ENCODE peak calls at places on chromosome 1, in five cellular contexts. H, C, G, D and U are unnamed samples.

GRCh38 chr1:23609971-23610370 is 50.7 kb upstream of the ID3 start:
- DNase-seq in H (no peak), D (no peak), G (no peak), C (no peak), U (no peak)

GRCh38 chr1:203906932-203907331 is 45.5 kb downstream of the SNRPE start:
- DNase-seq in H (peak), D (peak), G (no peak), C (no peak), U (no peak)

GRCh38 chr1:154154534-154155181 is at the start of gene NUP210L:
- DNase-seq in H (no peak), C (peak), D (peak), G (peak), U (no peak)

GRCh38 chr1:226813671-226814591 is 56.5 kb upstream of the PSEN2 start:
- DNase-seq in H (no peak), C (no peak), G (no peak), D (no peak), U (no peak)

GRCh38 chr1:86504895-86505625 is 36.3 kb downstream of the CLCA1 start:
- DNase-seq in C (no peak), H (peak), D (peak), G (peak), U (no peak)

GRCh38 chr1:219120625-219121544 is 52.8 kb upstream of the LYPLAL1 start:
- DNase-seq in G (no peak), C (no peak), H (no peak), D (peak), U (no peak)

GRCh38 chr1:82874041-82874440 is 1073.3 kb downstream of the ADGRL2 start:
- DNase-seq in G (no peak), D (no peak), H (no peak), C (no peak), U (no peak)

GRCh38 chr1:52127181-52128175 is 14.4 kb upstream of the ZFYVE9 start:
- DNase-seq in H (peak), G (peak), C (no peak), D (peak), U (peak)

GRCh38 chr1:162987866-162988265 is 81.3 kb upstream of the RGS4 start:
- DNase-seq in D (peak), G (no peak), C (no peak), H (no peak), U (no peak)

GRCh38 chr1:165631403-165632151 is 543 bp downstream of the MGST3 start:
- DNase-seq in D (peak), G (peak), H (peak), C (peak), U (peak)

GRCh38 chr1:118159578-118159977 is 25.4 kb downstream of the SPAG17 start:
- DNase-seq in G (no peak), D (no peak), H (no peak), C (no peak), U (no peak)

GRCh38 chr1:36858981-36859380 is 175.3 kb downstream of the GRIK3 start:
- DNase-seq in H (no peak), C (no peak), G (no peak), D (no peak), U (no peak)

GRCh38 chr1:55203064-55203463 is 12.1 kb downstream of the USP24 start:
- DNase-seq in H (no peak), D (no peak), G (no peak), C (no peak), U (no peak)

GRCh38 chr1:203265541-203265940 is 36.1 kb upstream of the CHIT1 start:
- DNase-seq in C (no peak), H (no peak), D (no peak), G (no peak), U (no peak)

GRCh38 chr1:97145321-97145956 is 423.9 kb downstream of the PTBP2 start:
- DNase-seq in D (peak), C (no peak), H (no peak), G (no peak), U (no peak)

GRCh38 chr1:3905953-3906671 is 6.0 kb upstream of the C1orf174 start:
- DNase-seq in H (no peak), D (no peak), C (no peak), G (no peak), U (no peak)

GRCh38 chr1:90936061-90936460 is 85.8 kb downstream of the ZNF644 start:
- DNase-seq in C (no peak), D (peak), G (no peak), H (no peak), U (no peak)

GRCh38 chr1:200971955-200972711 is 51.4 kb downstream of the KIF21B start:
- DNase-seq in G (peak), C (no peak), D (peak), H (peak), U (peak)

DNA sequence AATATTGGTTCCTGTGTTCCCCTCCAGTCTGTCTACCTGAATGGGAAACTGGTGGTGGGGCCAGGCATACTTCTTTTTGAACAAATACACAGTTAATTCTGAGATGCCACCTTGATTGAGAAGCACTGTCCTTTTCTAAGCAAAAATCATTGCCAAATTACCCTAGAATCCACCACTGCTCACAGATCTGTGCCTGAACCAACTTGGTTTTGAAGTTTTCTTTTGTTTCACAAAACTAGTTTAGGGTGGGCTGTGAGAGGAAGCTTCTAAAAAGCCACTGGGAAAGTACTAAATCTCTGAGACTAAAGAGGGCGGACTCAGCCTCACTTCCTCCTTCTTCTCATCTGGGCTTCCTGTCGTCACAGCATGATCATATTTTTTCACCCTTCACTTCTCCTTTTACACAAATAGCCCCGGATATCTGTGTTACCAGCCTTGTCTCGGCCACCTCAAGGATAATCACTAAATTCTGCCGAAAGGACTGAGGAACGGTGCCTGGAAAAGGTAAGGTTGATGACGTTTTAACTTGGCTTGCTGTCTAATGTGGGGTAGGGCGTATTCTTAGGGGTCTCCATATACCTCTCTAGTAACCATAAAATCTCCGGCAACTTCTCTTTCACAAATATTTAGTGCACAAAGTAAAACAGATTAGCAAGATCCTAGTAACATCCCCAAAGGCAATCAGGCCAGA is at the start of gene CD53:
- DNase-seq in C (peak), D (no peak), H (no peak), G (peak), U (peak)
- TF ChIP-seq CTCF in C (no peak), D (no peak), H (no peak), G (no peak), U (no peak)

DNA sequence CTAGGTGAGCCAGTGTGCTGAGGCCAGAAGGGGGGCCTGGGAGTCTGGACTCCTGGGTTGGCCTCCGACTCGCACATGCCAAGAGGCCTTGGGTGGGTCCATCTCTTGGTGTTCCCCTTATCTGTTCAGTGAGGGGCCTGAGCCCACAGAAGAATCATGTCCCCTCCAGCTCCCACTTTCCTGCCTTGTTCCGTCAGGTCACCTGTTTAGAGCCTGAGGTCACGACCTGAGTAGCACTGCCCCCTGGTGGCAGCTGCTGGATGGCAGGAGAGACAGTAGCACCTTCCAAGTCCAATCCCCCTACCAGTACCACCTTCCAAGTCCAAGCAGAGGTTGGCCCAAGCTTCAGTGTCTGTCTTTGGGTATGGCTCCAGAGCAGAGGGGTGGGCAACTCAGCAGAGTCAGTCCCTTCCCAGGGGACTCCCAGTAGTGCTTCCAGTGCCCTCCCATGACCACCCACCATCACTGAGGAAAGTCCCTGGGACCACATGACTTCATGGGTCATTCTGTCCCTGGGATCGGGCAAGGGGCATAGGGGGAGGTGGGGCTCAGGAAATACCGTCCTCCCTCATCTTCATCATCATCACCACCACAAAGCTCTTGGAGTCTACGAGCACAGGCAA is 241.7 kb downstream of the TRABD2B start:
- DNase-seq in D (no peak), C (no peak), H (peak), G (peak), U (peak)
- TF ChIP-seq CTCF in D (peak), C (peak), H (peak), G (peak), U (peak)

DNA sequence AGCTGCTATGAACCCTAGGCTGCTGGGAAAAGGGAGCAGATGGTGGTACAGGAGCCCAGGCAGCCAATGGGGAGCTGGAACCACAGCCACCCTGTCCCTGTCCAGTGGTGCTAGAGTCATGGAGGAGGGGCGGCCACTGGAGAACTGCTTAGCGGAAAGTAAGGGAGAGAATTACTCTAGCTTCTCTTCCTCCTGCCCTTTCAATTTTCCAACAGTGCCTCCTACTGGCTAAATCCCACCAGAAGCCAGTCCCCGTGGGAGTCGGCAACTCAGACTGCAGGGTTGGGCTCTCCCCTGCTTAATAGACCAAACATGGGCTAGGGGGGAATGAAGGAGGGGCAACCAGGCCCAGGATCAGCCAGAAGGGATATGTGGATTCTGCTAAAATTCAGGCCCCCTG is 154.5 kb downstream of the ACTL8 start:
- DNase-seq in C (no peak), D (peak), H (no peak), G (peak), U (no peak)
- TF ChIP-seq CTCF in C (peak), D (peak), H (no peak), G (no peak), U (no peak)

GRCh38 chr1:21267191-21268077 is 22.8 kb downstream of the ECE1 start:
- DNase-seq in G (no peak), D (no peak), H (no peak), C (no peak), U (no peak)

GRCh38 chr1:21266119-21266774 is 24.0 kb downstream of the ECE1 start:
- DNase-seq in C (no peak), H (no peak), D (peak), G (no peak), U (no peak)

GRCh38 chr1:21270086-21270689 is 20.1 kb downstream of the ECE1 start:
- DNase-seq in G (peak), C (peak), D (peak), H (peak), U (peak)

GRCh38 chr1:21269461-21270085 is 20.7 kb downstream of the ECE1 start:
- DNase-seq in D (no peak), G (no peak), H (no peak), C (no peak), U (no peak)

GRCh38 chr1:21268281-21269239 is 21.7 kb downstream of the ECE1 start:
- DNase-seq in D (no peak), G (peak), H (peak), C (no peak), U (no peak)
- TF ChIP-seq CTCF in D (no peak), G (no peak), H (no peak), C (no peak), U (no peak)

DNA sequence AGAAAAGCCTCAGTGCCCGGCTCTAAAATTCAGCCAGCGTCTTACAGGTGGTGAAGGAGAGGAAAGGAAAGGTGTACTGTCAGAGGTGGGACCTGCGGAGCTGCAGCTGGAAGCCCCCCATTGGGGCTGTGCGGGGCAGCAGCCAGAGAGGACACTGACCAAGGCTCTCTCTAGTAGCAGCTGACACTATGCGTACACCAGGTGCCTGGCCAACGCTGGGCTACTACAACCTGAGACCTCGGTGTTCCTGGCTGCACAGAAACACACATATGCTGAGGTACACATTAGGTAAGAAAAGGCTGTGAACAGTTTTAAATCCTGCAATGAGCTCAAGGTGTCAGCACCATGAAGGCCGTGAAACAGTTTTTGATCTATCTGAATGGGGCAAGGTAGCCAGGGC is 55.5 kb upstream of the EDN2 start:
- DNase-seq in G (no peak), H (no peak), C (no peak), D (no peak), U (no peak)
- TF ChIP-seq CTCF in G (no peak), H (no peak), C (no peak), D (no peak), U (no peak)

DNA sequence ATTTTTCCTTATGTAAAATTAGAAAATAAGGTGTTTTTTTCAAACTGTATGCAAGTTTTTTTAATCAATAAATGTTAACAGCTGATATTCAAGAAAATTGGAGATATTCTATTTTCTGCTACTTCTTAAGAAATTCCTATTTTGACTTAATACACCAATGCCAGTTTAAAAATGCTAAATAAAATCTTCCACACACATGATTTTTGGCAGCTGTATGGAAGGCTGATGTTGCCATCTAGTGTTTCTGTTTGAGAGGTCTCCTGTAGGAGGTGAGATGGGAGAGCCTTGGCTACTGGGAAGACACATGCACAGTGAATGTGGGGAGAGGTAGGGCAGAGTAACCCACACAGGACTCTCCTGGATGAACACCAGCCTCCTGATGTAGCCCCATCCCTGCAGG is 29.2 kb upstream of the OR2B11 start:
- DNase-seq in D (peak), H (peak), G (peak), C (no peak), U (peak)
- TF ChIP-seq CTCF in D (peak), H (no peak), G (peak), C (peak), U (peak)